ENCODE peak calls at places on chromosome 11, in seven cellular contexts. G, U, O, B, V, T and D are unnamed samples.

GRCh38 chr11:95267814-95268213 is 36.8 kb upstream of the SESN3 start:
- DNase-seq in G (no peak), U (no peak), O (no peak), B (no peak), V (no peak), T (no peak), D (no peak)

GRCh38 chr11:64844330-64845124 is at the start of gene CDC42BPG:
- DNase-seq in G (peak), U (peak), O (peak), B (peak), V (peak), T (peak), D (no peak)

GRCh38 chr11:66568124-66568916 is at the start of gene CTSF:
- DNase-seq in G (peak), U (peak), O (peak), B (peak), V (peak), T (peak), D (peak)

GRCh38 chr11:111923351-111923788 is 4.7 kb downstream of the C11orf52 start:
- DNase-seq in G (no peak), U (no peak), O (no peak), B (no peak), V (no peak), T (no peak), D (no peak)

GRCh38 chr11:12077535-12078280 is 32.7 kb upstream of the MICAL2 start:
- DNase-seq in G (no peak), U (no peak), O (no peak), B (no peak), V (no peak), T (peak), D (no peak)

GRCh38 chr11:83918471-83918870 is 632.3 kb upstream of the CCDC90B start:
- DNase-seq in G (peak), U (no peak), O (no peak), B (no peak), V (no peak), T (no peak), D (no peak)

GRCh38 chr11:130916910-130917309 is 631 bp upstream of the SNX19 start:
- DNase-seq in G (no peak), U (no peak), O (no peak), B (no peak), V (no peak), T (no peak), D (no peak)

GRCh38 chr11:134248910-134249480 is 4.2 kb downstream of the THYN1 start:
- DNase-seq in G (no peak), U (no peak), O (no peak), B (no peak), V (no peak), T (no peak), D (no peak)

GRCh38 chr11:32602657-32603410 is 19.2 kb downstream of the EIF3M start:
- DNase-seq in G (no peak), U (no peak), O (no peak), B (no peak), V (no peak), T (no peak), D (no peak)

DNA sequence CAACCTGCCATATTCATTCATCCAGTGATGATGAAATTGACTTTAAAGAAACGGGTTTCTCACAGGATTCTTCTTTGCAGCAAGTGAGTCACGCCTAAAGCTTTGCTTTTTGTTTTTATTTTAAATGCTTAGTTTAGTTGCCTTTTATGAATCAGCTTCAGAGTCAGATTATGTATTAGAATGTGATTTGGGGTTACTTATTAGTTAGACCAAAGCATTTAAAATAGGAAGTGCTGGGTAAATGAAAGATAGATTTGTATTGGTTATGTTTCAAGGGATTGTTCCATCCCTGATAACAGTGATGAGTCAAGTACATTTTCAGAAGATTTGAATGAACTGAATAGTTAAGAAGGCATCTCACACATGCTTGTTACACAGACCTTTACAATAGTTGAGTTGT is 101.3 kb upstream of the GAL start:
- DNase-seq in G (no peak), U (no peak), O (no peak), B (no peak), V (no peak), T (no peak), D (no peak)
- H3K4me3 ChIP-seq in G (no peak), U (no peak), O (no peak), B (no peak), V (no peak), T (no peak), D (no peak)

GRCh38 chr11:88174627-88175003 is 628 bp downstream of the RAB38 start:
- DNase-seq in G (peak), U (peak), O (peak), B (peak), V (peak), T (peak), D (peak)
- TF ChIP-seq POLR2A in G (no peak), U (no peak), O (no peak), B (no peak), V (peak), T (no peak), D (no peak)

GRCh38 chr11:2098691-2099522 is 40.3 kb downstream of the IGF2 start:
- DNase-seq in G (no peak), U (no peak), O (no peak), B (no peak), V (no peak), T (peak), D (no peak)

GRCh38 chr11:2100361-2101170 is 38.6 kb downstream of the IGF2 start:
- DNase-seq in G (no peak), U (no peak), O (no peak), B (no peak), V (no peak), T (peak), D (no peak)

GRCh38 chr11:2101171-2101675 is 38.0 kb downstream of the IGF2 start:
- DNase-seq in G (no peak), U (no peak), O (no peak), B (no peak), V (no peak), T (no peak), D (no peak)

GRCh38 chr11:2097998-2098690 is 41.0 kb downstream of the IGF2 start:
- DNase-seq in G (no peak), U (no peak), O (no peak), B (no peak), V (no peak), T (no peak), D (no peak)

GRCh38 chr11:2099523-2100316 is 39.5 kb downstream of the IGF2 start:
- DNase-seq in G (no peak), U (no peak), O (no peak), B (peak), V (peak), T (peak), D (no peak)
- TF ChIP-seq CTCF in G (no peak), U (no peak), O (no peak), B (no peak), V (peak), T (peak), D (no peak)

DNA sequence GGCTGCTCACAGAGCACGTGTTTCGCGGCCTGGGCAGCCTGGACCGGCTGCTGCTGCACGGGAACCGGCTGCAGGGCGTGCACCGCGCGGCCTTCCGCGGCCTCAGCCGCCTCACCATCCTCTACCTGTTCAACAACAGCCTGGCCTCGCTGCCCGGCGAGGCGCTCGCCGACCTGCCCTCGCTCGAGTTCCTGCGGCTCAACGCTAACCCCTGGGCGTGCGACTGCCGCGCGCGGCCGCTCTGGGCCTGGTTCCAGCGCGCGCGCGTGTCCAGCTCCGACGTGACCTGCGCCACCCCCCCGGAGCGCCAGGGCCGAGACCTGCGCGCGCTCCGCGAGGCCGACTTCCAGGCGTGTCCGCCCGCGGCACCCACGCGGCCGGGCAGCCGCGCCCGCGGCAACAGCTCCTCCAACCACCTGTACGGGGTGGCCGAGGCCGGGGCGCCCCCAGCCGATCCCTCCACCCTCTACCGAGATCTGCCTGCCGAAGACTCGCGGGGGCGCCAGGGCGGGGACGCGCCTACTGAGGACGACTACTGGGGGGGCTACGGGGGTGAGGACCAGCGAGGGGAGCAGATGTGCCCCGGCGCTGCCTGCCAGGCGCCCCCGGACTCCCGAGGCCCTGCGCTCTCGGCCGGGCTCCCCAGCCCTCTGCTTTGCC is 16.0 kb downstream of the RTN4RL2 start:
- DNase-seq in G (peak), U (no peak), O (no peak), B (peak), V (peak), T (no peak), D (no peak)
- H3K4me3 ChIP-seq in G (peak), U (no peak), O (peak), B (peak), V (peak), T (peak), D (peak)